ENCODE peak calls at places on chromosomes 13 and 19, in ten cellular contexts. H, I, B, P, D, W, N, G, R and O are unnamed samples.

GRCh38 chr13:102299366-102299765 is 102.5 kb downstream of the FGF14 start:
- DNase-seq in W (no peak), D (no peak), N (no peak), B (no peak), H (no peak), P (no peak), I (no peak), R (no peak), G (no peak), O (no peak)

GRCh38 chr13:24233351-24233901 is 72.9 kb downstream of the SPATA13 start:
- DNase-seq in H (no peak), P (peak; percentile 56), B (peak; percentile 41), D (no peak), W (no peak), R (no peak), N (peak; percentile 70), G (no peak), I (peak; percentile 64), O (no peak)

GRCh38 chr13:40433577-40433976 is 232.9 kb downstream of the FOXO1 start:
- DNase-seq in B (no peak), W (no peak), N (no peak), D (no peak), H (no peak), I (no peak), G (no peak), P (no peak), R (peak; percentile 43), O (no peak)

GRCh38 chr19:42149447-42150202 is 17.4 kb upstream of the POU2F2 start:
- DNase-seq in N (no peak), H (no peak), W (no peak), G (no peak), D (no peak), B (no peak), I (no peak), R (no peak), P (peak; percentile 26), O (no peak)

GRCh38 chr19:1355974-1356865 is 27.5 kb upstream of the NDUFS7 start:
- DNase-seq in P (no peak), R (no peak), W (no peak), D (no peak), I (peak; percentile 72), H (no peak), B (peak; percentile 66), G (no peak), N (peak; percentile 30), O (no peak)

GRCh38 chr13:45775401-45775963 is 73.4 kb downstream of the CBY2 start:
- DNase-seq in G (no peak), B (no peak), P (no peak), N (no peak), I (no peak), H (no peak), D (no peak), W (no peak), R (no peak), O (no peak)

GRCh38 chr13:32883501-32883900 is 132.7 kb upstream of the KL start:
- DNase-seq in B (peak; percentile 43), G (no peak), P (no peak), W (peak; percentile 20), N (peak; percentile 33), H (no peak), D (no peak), R (no peak), I (peak; percentile 34), O (no peak)

GRCh38 chr19:11626252-11626651 is 29.0 kb downstream of the ZNF627 start:
- DNase-seq in G (no peak), D (no peak), I (no peak), P (no peak), N (no peak), H (no peak), W (peak; percentile 6), R (no peak), B (no peak), O (no peak)

GRCh38 chr19:40690050-40690698 is at the start of gene NUMBL:
- DNase-seq in D (no peak), P (no peak), W (no peak), B (no peak), I (no peak), G (no peak), R (no peak), N (no peak), H (no peak), O (no peak)

GRCh38 chr19:14002571-14003278 is 3.4 kb downstream of the RFX1 start:
- DNase-seq in N (no peak), D (no peak), I (no peak), P (no peak), H (no peak), G (no peak), W (no peak), R (no peak), B (no peak), O (peak; percentile 21)

GRCh38 chr19:18298601-18299000 is 17.2 kb upstream of the JUND start:
- DNase-seq in R (no peak), G (no peak), P (no peak), W (no peak), H (no peak), N (no peak), D (no peak), B (no peak), I (no peak), O (no peak)

GRCh38 chr13:92821324-92821723 is 405.3 kb upstream of the GPC6 start:
- DNase-seq in W (no peak), I (no peak), D (no peak), R (no peak), N (no peak), P (peak; percentile 24), G (no peak), H (no peak), B (no peak), O (no peak)

GRCh38 chr19:58356236-58356970 is 3.1 kb upstream of the A1BG start:
- DNase-seq in I (peak; percentile 42), R (no peak), B (peak; percentile 48), G (no peak), D (peak; percentile 18), N (peak; percentile 39), W (no peak), H (no peak), P (peak; percentile 82), O (peak; percentile 63)

GRCh38 chr13:51284339-51284738 is 55.2 kb upstream of the SERPINE3 start:
- DNase-seq in P (no peak), B (no peak), W (no peak), I (no peak), R (no peak), N (no peak), H (no peak), G (no peak), D (no peak), O (no peak)
- TF ChIP-seq CTCF in P (peak; percentile 30), B (no peak), W (no peak), I (no peak), R (no peak), N (no peak), H (no peak), G (no peak), D (no peak), O (no peak)

GRCh38 chr19:39672473-39672872 is 16.8 kb downstream of the LGALS16 start:
- DNase-seq in G (no peak), H (no peak), I (no peak), N (no peak), B (no peak), P (no peak), R (no peak), W (no peak), D (no peak), O (no peak)

GRCh38 chr19:39676004-39676403 is 20.3 kb downstream of the LGALS16 start:
- DNase-seq in B (no peak), W (no peak), N (no peak), H (peak; percentile 32), D (no peak), G (no peak), I (no peak), P (no peak), R (no peak), O (peak; percentile 33)

GRCh38 chr19:39670998-39671397 is 15.3 kb downstream of the LGALS16 start:
- DNase-seq in G (no peak), W (no peak), P (peak; percentile 62), B (no peak), N (no peak), I (no peak), H (no peak), R (no peak), D (no peak), O (no peak)

DNA sequence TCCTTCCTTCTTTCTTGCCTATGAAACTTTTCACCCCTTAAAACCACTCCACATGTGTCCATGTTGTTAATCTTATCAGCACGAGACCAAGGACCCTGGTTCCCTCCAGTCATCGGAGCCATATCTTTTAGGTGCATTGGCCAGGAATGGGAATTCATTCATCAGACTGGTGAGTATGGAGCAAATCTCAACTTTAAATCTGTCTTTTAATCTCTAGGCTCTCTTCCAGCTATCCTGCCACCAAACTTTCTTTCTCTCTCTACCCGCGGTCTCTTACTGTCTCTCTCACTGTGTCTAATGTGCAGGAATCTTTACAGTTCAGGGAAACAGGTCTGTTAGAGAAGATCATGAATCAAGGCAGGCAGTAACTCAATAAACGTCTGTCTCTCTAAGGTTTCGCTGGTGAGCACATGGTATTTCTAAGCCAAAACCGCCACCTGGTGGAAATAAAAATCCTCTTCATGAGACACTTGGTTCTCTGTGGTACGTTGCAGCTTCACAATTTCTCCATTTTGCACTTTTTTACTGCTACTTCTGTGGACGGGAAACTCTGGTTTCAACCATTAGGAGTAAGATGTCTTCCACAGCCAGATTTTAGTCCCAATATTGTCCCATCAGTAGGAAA is 16.1 kb downstream of the LGALS16 start:
- DNase-seq in G (no peak), H (peak; percentile 70), W (peak; percentile 51), B (peak; percentile 29), I (peak; percentile 47), N (peak; percentile 48), P (peak; percentile 88), R (no peak), D (peak; percentile 31), O (peak; percentile 45)
- TF ChIP-seq CTCF in G (peak; percentile 65), H (peak; percentile 70), W (peak; percentile 38), B (peak; percentile 62), I (peak; percentile 54), N (peak; percentile 42), P (peak; percentile 78), R (no peak), D (peak; percentile 63), O (peak; percentile 63)

GRCh38 chr13:37485766-37486165 is 112.8 kb downstream of the POSTN start:
- DNase-seq in P (no peak), B (peak; percentile 65), D (no peak), H (no peak), N (no peak), G (no peak), R (no peak), W (no peak), I (no peak), O (no peak)
- TF ChIP-seq CTCF in P (no peak), B (no peak), D (no peak), H (no peak), N (no peak), G (no peak), R (no peak), W (no peak), I (no peak), O (no peak)

DNA sequence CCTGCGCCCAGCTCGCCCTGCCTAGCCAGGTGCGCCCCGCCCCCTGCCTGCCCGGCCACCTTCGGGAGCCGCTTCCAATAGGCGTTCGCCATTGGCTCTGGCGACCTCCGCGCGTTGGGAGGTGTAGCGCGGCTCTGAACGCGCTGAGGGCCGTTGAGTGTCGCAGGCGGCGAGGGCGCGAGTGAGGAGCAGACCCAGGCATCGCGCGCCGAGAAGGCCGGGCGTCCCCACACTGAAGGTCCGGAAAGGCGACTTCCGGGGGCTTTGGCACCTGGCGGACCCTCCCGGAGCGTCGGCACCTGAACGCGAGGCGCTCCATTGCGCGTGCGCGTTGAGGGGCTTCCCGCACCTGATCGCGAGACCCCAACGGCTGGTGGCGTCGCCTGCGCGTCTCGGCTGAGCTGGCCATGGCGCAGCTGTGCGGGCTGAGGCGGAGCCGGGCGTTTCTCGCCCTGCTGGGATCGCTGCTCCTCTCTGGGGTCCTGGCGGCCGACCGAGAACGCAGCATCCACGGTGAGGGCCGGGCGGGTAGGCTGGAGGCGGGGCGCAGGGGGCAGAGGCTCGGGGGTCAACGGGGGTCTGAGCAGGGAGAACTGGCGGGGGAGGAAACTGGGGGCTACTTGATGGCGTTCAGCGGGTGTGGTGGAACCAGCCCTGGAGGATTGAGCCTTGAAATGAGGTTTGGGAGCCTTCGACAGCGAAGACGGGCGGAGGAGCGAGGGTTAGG is at the start of gene SPINT2:
- DNase-seq in H (no peak), W (no peak), B (no peak), R (no peak), G (peak; percentile 96), I (no peak), P (peak; percentile 95), N (no peak), D (no peak), O (peak; percentile 82)
- TF ChIP-seq CTCF in H (no peak), W (no peak), B (no peak), R (no peak), G (no peak), I (no peak), P (no peak), N (no peak), D (no peak), O (no peak)